ENCODE peak calls at places on chromosome 16, in six cellular contexts. One of them, this sample, is unnamed.

GRCh38 chr16:922051-922450 is 48.7 kb downstream of the LMF1 start:
- DNase-seq in B cell: no peak
- DNase-seq in GM12865: no peak
- DNase-seq in HFF-Myc: no peak
- DNase-seq in heart right ventricle: no peak
- DNase-seq in nephron progenitor cell: no peak
- DNase-seq in this sample: no peak

GRCh38 chr16:87538594-87538993 is 45.8 kb upstream of the ZCCHC14 start:
- DNase-seq in GM12865: no peak
- DNase-seq in heart right ventricle: no peak
- DNase-seq in nephron progenitor cell: no peak
- DNase-seq in HFF-Myc: no peak
- DNase-seq in B cell: no peak
- DNase-seq in this sample: peak; percentile 58

GRCh38 chr16:11142261-11142630 is 113.8 kb downstream of the SOCS1 start:
- DNase-seq in HFF-Myc: no peak
- DNase-seq in GM12865: no peak
- DNase-seq in B cell: no peak
- DNase-seq in heart right ventricle: no peak
- DNase-seq in nephron progenitor cell: no peak
- DNase-seq in this sample: no peak

GRCh38 chr16:54210437-54211081 is 76.0 kb downstream of the IRX3 start:
- DNase-seq in nephron progenitor cell: no peak
- DNase-seq in HFF-Myc: no peak
- DNase-seq in GM12865: no peak
- DNase-seq in B cell: no peak
- DNase-seq in heart right ventricle: no peak
- DNase-seq in this sample: no peak

GRCh38 chr16:61263400-61263799 is 772.8 kb downstream of the CDH8 start:
- DNase-seq in nephron progenitor cell: no peak
- DNase-seq in B cell: no peak
- DNase-seq in GM12865: no peak
- DNase-seq in heart right ventricle: no peak
- DNase-seq in HFF-Myc: no peak
- DNase-seq in this sample: no peak

GRCh38 chr16:89738538-89739317 is 17.4 kb downstream of the ZNF276 start:
- DNase-seq in B cell: no peak
- DNase-seq in GM12865: no peak
- DNase-seq in heart right ventricle: no peak
- DNase-seq in HFF-Myc: no peak
- DNase-seq in nephron progenitor cell: no peak
- DNase-seq in this sample: no peak

GRCh38 chr16:58494981-58495860 is 4.7 kb upstream of the NDRG4 start:
- DNase-seq in B cell: peak; percentile 36
- DNase-seq in heart right ventricle: peak; percentile 95
- DNase-seq in nephron progenitor cell: peak; percentile 81
- DNase-seq in HFF-Myc: peak; percentile 91
- DNase-seq in GM12865: peak; percentile 92
- DNase-seq in this sample: peak; percentile 83

GRCh38 chr16:83247767-83248372 is 559.9 kb upstream of the HSBP1 start:
- DNase-seq in nephron progenitor cell: no peak
- DNase-seq in GM12865: no peak
- DNase-seq in heart right ventricle: no peak
- DNase-seq in HFF-Myc: no peak
- DNase-seq in B cell: no peak
- DNase-seq in this sample: no peak

GRCh38 chr16:24995469-24995868 is 19.7 kb downstream of the ARHGAP17 start:
- DNase-seq in nephron progenitor cell: no peak
- DNase-seq in heart right ventricle: no peak
- DNase-seq in GM12865: no peak
- DNase-seq in B cell: no peak
- DNase-seq in HFF-Myc: no peak
- DNase-seq in this sample: no peak

GRCh38 chr16:85834741-85835140 is 35.2 kb downstream of the COX4I1 start:
- DNase-seq in GM12865: no peak
- DNase-seq in HFF-Myc: no peak
- DNase-seq in nephron progenitor cell: no peak
- DNase-seq in B cell: no peak
- DNase-seq in heart right ventricle: no peak
- DNase-seq in this sample: no peak

GRCh38 chr16:85458952-85459351 is 154.2 kb upstream of the GSE1 start:
- DNase-seq in nephron progenitor cell: no peak
- DNase-seq in HFF-Myc: no peak
- DNase-seq in B cell: no peak
- DNase-seq in GM12865: no peak
- DNase-seq in heart right ventricle: no peak
- DNase-seq in this sample: no peak

DNA sequence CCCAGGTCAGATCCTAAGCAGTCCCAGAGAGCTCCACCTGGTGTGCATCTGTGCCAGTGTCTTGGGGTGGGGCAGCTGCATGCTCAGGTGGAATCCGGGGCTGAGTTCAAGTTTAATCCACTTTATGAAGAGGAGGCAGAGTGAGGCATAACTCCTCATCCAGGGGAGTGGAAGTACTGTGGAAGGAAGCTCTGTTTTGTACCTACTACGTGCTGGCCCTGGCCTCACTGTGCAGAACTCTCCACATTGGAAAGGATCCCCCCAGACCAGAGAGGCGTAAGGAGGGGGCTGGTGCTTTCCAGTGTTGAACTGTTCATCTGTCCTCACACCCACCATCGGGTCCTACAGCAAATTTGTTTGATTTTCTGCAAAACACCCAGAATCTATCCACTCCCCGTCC is 78.0 kb downstream of the ABCC6 start:
- DNase-seq in B cell: no peak
- DNase-seq in GM12865: no peak
- DNase-seq in HFF-Myc: no peak
- DNase-seq in heart right ventricle: no peak
- DNase-seq in nephron progenitor cell: no peak
- DNase-seq in this sample: no peak
- TF ChIP-seq CTCF in B cell: no peak
- TF ChIP-seq CTCF in GM12865: no peak
- TF ChIP-seq CTCF in HFF-Myc: no peak
- TF ChIP-seq CTCF in heart right ventricle: no peak
- TF ChIP-seq CTCF in nephron progenitor cell: no peak
- TF ChIP-seq CTCF in this sample: no peak

DNA sequence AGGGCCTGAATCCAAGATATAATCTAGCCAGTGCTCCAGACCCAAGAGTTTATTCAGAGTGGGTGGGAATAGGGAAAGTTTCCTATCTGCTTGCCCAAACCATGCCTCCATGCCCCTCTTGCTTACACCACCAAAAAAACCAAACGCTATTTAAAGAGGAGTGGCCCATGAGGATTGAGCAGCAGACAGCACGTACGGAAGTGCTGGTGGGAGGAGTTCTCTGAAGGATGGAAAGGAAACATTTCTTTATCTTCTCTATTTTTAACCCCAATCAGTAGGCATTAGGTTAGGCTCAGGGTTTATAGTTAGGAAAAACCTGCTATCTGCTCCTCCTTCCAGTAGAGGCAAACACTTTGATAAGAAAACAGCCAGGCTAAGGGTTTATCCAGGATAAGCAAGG is 235.3 kb downstream of the ZFHX3 start:
- DNase-seq in heart right ventricle: no peak
- DNase-seq in nephron progenitor cell: no peak
- DNase-seq in B cell: no peak
- DNase-seq in HFF-Myc: no peak
- DNase-seq in GM12865: no peak
- DNase-seq in this sample: no peak
- TF ChIP-seq CTCF in heart right ventricle: no peak
- TF ChIP-seq CTCF in nephron progenitor cell: no peak
- TF ChIP-seq CTCF in B cell: no peak
- TF ChIP-seq CTCF in HFF-Myc: no peak
- TF ChIP-seq CTCF in GM12865: no peak
- TF ChIP-seq CTCF in this sample: no peak

DNA sequence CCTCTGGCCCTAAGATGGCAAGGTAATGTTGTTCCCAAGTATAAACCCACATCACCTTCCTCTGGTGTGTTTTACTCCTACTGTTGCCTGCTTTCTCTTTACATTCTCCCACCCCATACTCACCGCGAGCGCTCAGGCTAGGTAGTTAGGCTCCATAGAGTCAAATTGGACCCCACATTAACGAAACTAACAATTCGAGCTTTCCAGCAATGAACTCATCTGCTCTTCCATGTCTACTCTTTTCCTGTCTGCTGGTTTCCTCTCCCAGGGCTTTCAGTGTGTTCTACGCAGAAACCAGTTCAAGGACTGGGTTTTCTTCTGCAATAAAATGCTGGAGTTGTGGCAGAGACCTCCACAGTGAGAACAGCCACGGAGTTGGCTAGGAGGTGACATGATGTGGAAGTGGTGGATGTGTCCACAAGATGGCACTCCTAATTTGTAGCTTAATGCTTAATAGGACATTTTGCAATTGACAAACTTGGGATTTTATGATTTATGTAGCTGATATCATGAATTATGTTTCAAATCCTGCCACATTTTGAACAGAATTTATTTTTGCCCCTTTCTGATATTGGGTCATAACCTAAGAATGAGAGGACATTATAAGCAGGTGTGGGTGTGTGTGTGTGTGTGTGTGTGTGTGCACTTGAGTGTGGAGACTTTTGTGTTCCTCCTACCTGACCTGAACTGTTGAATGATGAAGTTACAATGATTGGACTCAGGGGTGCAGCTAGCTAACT is 2.2 kb upstream of the UQCRC2 start:
- DNase-seq in B cell: peak; percentile 42
- DNase-seq in HFF-Myc: no peak
- DNase-seq in GM12865: peak; percentile 37
- DNase-seq in heart right ventricle: no peak
- DNase-seq in nephron progenitor cell: no peak
- DNase-seq in this sample: no peak
- TF ChIP-seq CTCF in B cell: peak; percentile 58
- TF ChIP-seq CTCF in HFF-Myc: peak; percentile 42
- TF ChIP-seq CTCF in GM12865: peak; percentile 39
- TF ChIP-seq CTCF in heart right ventricle: no peak
- TF ChIP-seq CTCF in nephron progenitor cell: no peak
- TF ChIP-seq CTCF in this sample: peak; percentile 49

GRCh38 chr16:52578007-52578828 is 31.3 kb upstream of the TOX3 start:
- DNase-seq in B cell: no peak
- DNase-seq in nephron progenitor cell: no peak
- DNase-seq in GM12865: no peak
- DNase-seq in HFF-Myc: no peak
- DNase-seq in heart right ventricle: no peak
- DNase-seq in this sample: no peak

GRCh38 chr16:52578829-52579193 is 31.9 kb upstream of the TOX3 start:
- DNase-seq in GM12865: no peak
- DNase-seq in HFF-Myc: no peak
- DNase-seq in B cell: no peak
- DNase-seq in heart right ventricle: no peak
- DNase-seq in nephron progenitor cell: no peak
- DNase-seq in this sample: no peak

GRCh38 chr16:52580488-52580887 is 33.5 kb upstream of the TOX3 start:
- DNase-seq in GM12865: no peak
- DNase-seq in heart right ventricle: no peak
- DNase-seq in nephron progenitor cell: no peak
- DNase-seq in HFF-Myc: no peak
- DNase-seq in B cell: no peak
- DNase-seq in this sample: no peak

GRCh38 chr16:52584354-52584840 is 37.5 kb upstream of the TOX3 start:
- DNase-seq in GM12865: no peak
- DNase-seq in B cell: no peak
- DNase-seq in nephron progenitor cell: no peak
- DNase-seq in HFF-Myc: no peak
- DNase-seq in heart right ventricle: no peak
- DNase-seq in this sample: no peak

DNA sequence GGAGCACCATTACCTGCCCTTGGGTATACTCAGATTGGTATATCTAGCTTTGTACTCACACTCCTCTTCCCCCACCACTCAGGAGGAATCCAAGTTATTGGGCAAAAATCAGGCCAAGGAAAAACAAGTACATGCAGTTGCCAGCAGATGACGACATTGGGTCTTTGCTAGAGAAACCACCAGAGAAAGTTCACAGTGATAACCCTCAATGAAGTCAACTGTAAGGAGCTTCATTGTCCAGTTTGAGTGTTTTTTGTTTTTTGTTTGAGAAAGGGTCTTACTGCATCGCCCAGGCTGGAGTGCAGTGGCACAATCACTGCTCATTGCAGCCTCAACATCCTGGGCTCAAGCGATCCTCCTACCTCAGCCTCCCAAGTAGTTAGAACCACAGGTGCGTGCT is 34.6 kb upstream of the TOX3 start:
- DNase-seq in GM12865: no peak
- DNase-seq in nephron progenitor cell: no peak
- DNase-seq in heart right ventricle: no peak
- DNase-seq in B cell: no peak
- DNase-seq in HFF-Myc: no peak
- DNase-seq in this sample: no peak
- TF ChIP-seq CTCF in GM12865: peak; percentile 29
- TF ChIP-seq CTCF in nephron progenitor cell: no peak
- TF ChIP-seq CTCF in heart right ventricle: no peak
- TF ChIP-seq CTCF in B cell: no peak
- TF ChIP-seq CTCF in HFF-Myc: no peak
- TF ChIP-seq CTCF in this sample: peak; percentile 1

DNA sequence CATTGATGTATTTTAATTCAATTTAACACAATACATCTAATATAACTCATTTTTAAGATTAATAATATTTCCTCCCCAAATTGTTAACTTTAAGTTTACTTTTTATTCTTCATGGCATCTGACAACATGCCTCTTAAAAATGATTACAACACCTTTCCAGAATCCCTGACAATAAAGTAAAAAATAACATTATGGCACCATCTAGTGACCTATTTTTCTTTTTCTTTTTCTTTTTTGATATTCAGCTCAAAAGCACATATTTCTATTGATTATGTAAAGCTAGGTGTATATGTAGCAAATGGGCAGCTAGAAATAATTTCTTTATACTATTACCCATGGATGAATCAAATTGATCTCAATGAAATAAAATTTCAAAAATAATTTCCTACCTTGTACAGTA is 834.3 kb upstream of the CDH8 start:
- DNase-seq in heart right ventricle: no peak
- DNase-seq in nephron progenitor cell: no peak
- DNase-seq in B cell: no peak
- DNase-seq in HFF-Myc: no peak
- DNase-seq in GM12865: peak; percentile 20
- DNase-seq in this sample: no peak
- TF ChIP-seq CTCF in heart right ventricle: no peak
- TF ChIP-seq CTCF in nephron progenitor cell: no peak
- TF ChIP-seq CTCF in B cell: no peak
- TF ChIP-seq CTCF in HFF-Myc: no peak
- TF ChIP-seq CTCF in GM12865: no peak
- TF ChIP-seq CTCF in this sample: no peak

GRCh38 chr16:4390266-4391260 is 18.9 kb downstream of the VASN start:
- DNase-seq in GM12865: no peak
- DNase-seq in nephron progenitor cell: peak; percentile 9
- DNase-seq in B cell: no peak
- DNase-seq in HFF-Myc: no peak
- DNase-seq in heart right ventricle: no peak
- DNase-seq in this sample: no peak
- TF ChIP-seq CTCF in GM12865: no peak
- TF ChIP-seq CTCF in nephron progenitor cell: no peak
- TF ChIP-seq CTCF in B cell: no peak
- TF ChIP-seq CTCF in HFF-Myc: peak; percentile 29
- TF ChIP-seq CTCF in heart right ventricle: no peak
- TF ChIP-seq CTCF in this sample: no peak